ENCODE peak calls at places on chromosomes 16 and 17, in nine cellular contexts. G is stimulated activated CD4-positive, alpha-beta T cell treated with anti-CD3 and anti-CD28 coated beads, Interleukin-4, amount 100 ng/mL, for 4 hours; O is H54; V is ELR; X is DMS 273 treated with DMSO at 0.1 percent for 48 hours; T is iris pigment epithelial cell; R is GOT3; M is fibroblast of mammary gland; I is NCI-H1092 treated with DMSO at 0.1 percent for 48 hours. E is an unnamed sample.

GRCh38 chr16:78882751-78883150 is 717.8 kb downstream of the MAF start:
- DNase-seq in V (no peak), T (no peak), I (no peak), R (no peak), O (no peak), M (no peak), X (no peak), G (no peak), E (no peak)

GRCh38 chr16:14564881-14565687 is 65.0 kb downstream of the PARN start:
- DNase-seq in I (peak), R (no peak), T (peak), M (peak), G (no peak), X (no peak), V (peak), O (no peak), E (no peak)

GRCh38 chr17:67628580-67629013 is 89.1 kb upstream of the NOL11 start:
- DNase-seq in G (no peak), R (no peak), V (peak), T (no peak), O (no peak), I (peak), M (peak), X (no peak), E (no peak)

GRCh38 chr17:38864636-38865398 is 5.0 kb upstream of the LASP1 start:
- DNase-seq in G (no peak), T (peak), O (no peak), V (peak), I (peak), M (peak), R (no peak), X (no peak), E (no peak)

GRCh38 chr17:17681744-17682292 is 560 bp downstream of the RAI1 start:
- DNase-seq in X (no peak), R (no peak), M (no peak), O (no peak), V (peak), G (peak), T (peak), I (peak), E (peak)

GRCh38 chr16:74029122-74029805 is 267.4 kb upstream of the PSMD7 start:
- DNase-seq in R (no peak), M (no peak), X (no peak), V (no peak), G (no peak), I (no peak), O (no peak), T (no peak), E (no peak)

GRCh38 chr17:33978889-33979288 is 276.2 kb upstream of the CCL2 start:
- DNase-seq in X (no peak), O (no peak), T (no peak), V (no peak), M (no peak), R (no peak), G (no peak), I (no peak), E (no peak)

GRCh38 chr17:78559749-78560368 is 17.3 kb downstream of the DNAH17 start:
- DNase-seq in T (no peak), O (no peak), I (no peak), V (no peak), X (no peak), G (peak), R (no peak), M (no peak), E (no peak)

GRCh38 chr16:84004442-84004841 is 36.4 kb downstream of the NECAB2 start:
- DNase-seq in X (no peak), I (no peak), M (no peak), V (no peak), O (no peak), T (no peak), G (no peak), R (no peak), E (no peak)

GRCh38 chr16:86296263-86296662 is 214.1 kb upstream of the FOXF1 start:
- DNase-seq in R (no peak), V (no peak), M (no peak), T (no peak), G (no peak), X (no peak), O (no peak), I (no peak), E (no peak)

GRCh38 chr17:45277992-45278391 is 16.1 kb upstream of the SPATA32 start:
- DNase-seq in R (no peak), G (no peak), T (no peak), V (no peak), M (peak), X (no peak), I (no peak), O (no peak), E (no peak)

GRCh38 chr16:4660454-4661007 is 32.8 kb upstream of the NUDT16L1 start:
- DNase-seq in R (no peak), M (peak), G (peak), X (peak), V (peak), I (peak), T (peak), O (no peak), E (peak)

GRCh38 chr17:50094243-50094752 is 853 bp upstream of the PDK2 start:
- DNase-seq in R (peak), O (no peak), X (peak), T (peak), M (peak), V (peak), G (peak), I (peak), E (peak)